ENCODE peak calls at places on chromosomes 13 and 19, in six cellular contexts. L is GM06990, Q is lower lobe of right lung, T is progenitor cell of endocrine pancreas, D is AG04450, G is body of pancreas. Y is an unnamed sample.

GRCh38 chr19:13876834-13877233 is at the start of gene NANOS3:
- DNase-seq in L (no peak), Q (no peak), G (no peak), T (no peak), D (no peak), Y (no peak)

GRCh38 chr13:25871389-25872125 is 180.3 kb downstream of the SHISA2 start:
- DNase-seq in L (no peak), G (no peak), D (no peak), Q (no peak), T (no peak), Y (no peak)

GRCh38 chr19:39200066-39200817 is 3.5 kb downstream of the NCCRP1 start:
- DNase-seq in L (no peak), Q (no peak), G (peak), D (no peak), T (no peak), Y (peak)

GRCh38 chr13:95948646-95949045 is 104.6 kb downstream of the UGGT2 start:
- DNase-seq in D (no peak), T (no peak), L (no peak), Q (no peak), G (no peak), Y (no peak)

GRCh38 chr13:46640843-46641242 is 87.9 kb downstream of the LRCH1 start:
- DNase-seq in T (no peak), L (no peak), D (no peak), G (no peak), Q (no peak), Y (no peak)

GRCh38 chr13:43573787-43574562 is 212.8 kb downstream of the ENOX1 start:
- DNase-seq in T (no peak), Q (no peak), G (no peak), L (no peak), D (no peak), Y (no peak)

GRCh38 chr19:11416346-11417052 is 2.6 kb downstream of the RGL3 start:
- DNase-seq in D (no peak), T (no peak), Q (no peak), G (no peak), L (no peak), Y (no peak)

GRCh38 chr19:33419763-33420080 is 46.2 kb downstream of the CEBPG start:
- DNase-seq in D (no peak), G (no peak), Q (no peak), L (no peak), T (no peak), Y (no peak)

GRCh38 chr13:23707674-23708073 is 137.5 kb downstream of the TNFRSF19 start:
- DNase-seq in T (no peak), D (no peak), L (no peak), G (peak), Q (no peak), Y (no peak)

GRCh38 chr19:18109731-18110671 is 12.4 kb downstream of the MAST3 start:
- DNase-seq in D (no peak), L (peak), T (no peak), Q (peak), G (peak), Y (peak)

GRCh38 chr13:111407381-111408131 is 87.1 kb downstream of the TEX29 start:
- DNase-seq in L (no peak), T (no peak), G (peak), D (no peak), Q (no peak), Y (no peak)

GRCh38 chr13:98530236-98530635 is 46.7 kb downstream of the STK24 start:
- DNase-seq in T (no peak), D (no peak), Q (no peak), G (no peak), L (no peak), Y (no peak)

GRCh38 chr13:114108894-114109293 is 23.5 kb downstream of the RASA3 start:
- DNase-seq in L (no peak), Q (peak), G (no peak), D (no peak), T (no peak), Y (no peak)

GRCh38 chr19:43820098-43820860 is 6.8 kb upstream of the ZNF283 start:
- DNase-seq in D (peak), T (no peak), Q (peak), G (peak), L (no peak), Y (peak)

GRCh38 chr19:9309974-9310446 is 372 bp upstream of the ZNF699 start:
- DNase-seq in T (peak), G (peak), D (no peak), Q (peak), L (no peak), Y (peak)

GRCh38 chr13:98549006-98549727 is 27.7 kb downstream of the STK24 start:
- DNase-seq in L (no peak), D (peak), T (no peak), G (no peak), Q (no peak), Y (no peak)

GRCh38 chr13:99758465-99759162 is 213.0 kb downstream of the ZIC5 start:
- DNase-seq in L (no peak), D (no peak), G (no peak), Q (no peak), T (no peak), Y (no peak)

GRCh38 chr19:43553656-43554055 is 20.7 kb downstream of the ZNF575 start:
- DNase-seq in Q (no peak), D (no peak), T (no peak), L (no peak), G (no peak), Y (no peak)

GRCh38 chr13:77829963-77830362 is 88.7 kb downstream of the EDNRB start:
- DNase-seq in G (no peak), D (no peak), Q (no peak), L (no peak), T (no peak), Y (no peak)

GRCh38 chr19:38298841-38299680 is 5.0 kb upstream of the C19orf33 start:
- DNase-seq in T (no peak), L (no peak), D (peak), G (no peak), Q (no peak), Y (no peak)

GRCh38 chr13:74423434-74423833 is 289.2 kb upstream of the KLF12 start:
- DNase-seq in T (no peak), L (no peak), Q (no peak), D (no peak), G (no peak), Y (no peak)

GRCh38 chr19:45771331-45771933 is 2.4 kb upstream of the SIX5 start:
- DNase-seq in D (no peak), Q (no peak), L (no peak), G (peak), T (no peak), Y (no peak)

GRCh38 chr13:20387441-20387971 is 138.2 kb downstream of the CRYL1 start:
- DNase-seq in G (no peak), D (peak), T (no peak), L (no peak), Q (no peak), Y (no peak)

GRCh38 chr19:46660601-46661019 is 372 bp downstream of the DACT3 start:
- DNase-seq in G (no peak), Q (no peak), L (no peak), T (no peak), D (no peak), Y (no peak)

GRCh38 chr19:29680447-29680846 is 15.2 kb downstream of the PLEKHF1 start:
- DNase-seq in Q (peak), L (peak), T (no peak), D (no peak), G (no peak), Y (peak)

GRCh38 chr13:39855236-39855635 is 199.8 kb downstream of the COG6 start:
- DNase-seq in L (no peak), Q (no peak), T (no peak), D (no peak), G (no peak), Y (no peak)

GRCh38 chr19:28874742-28875141 is 338.2 kb downstream of the UQCRFS1 start:
- DNase-seq in G (no peak), Q (no peak), L (no peak), T (no peak), D (no peak), Y (no peak)

GRCh38 chr13:51000576-51001260 is 91.1 kb downstream of the RNASEH2B start:
- DNase-seq in T (no peak), D (peak), G (peak), Q (no peak), L (no peak), Y (no peak)

GRCh38 chr13:50587839-50588373 is 255.6 kb downstream of the DLEU7 start:
- DNase-seq in L (no peak), Q (no peak), T (no peak), G (no peak), D (no peak), Y (no peak)

GRCh38 chr13:45564108-45564507 is 51.4 kb downstream of the ERICH6B start:
- DNase-seq in L (no peak), D (peak), G (no peak), Q (no peak), T (no peak), Y (no peak)

GRCh38 chr13:30704596-30704995 is 30.7 kb upstream of the ALOX5AP start:
- DNase-seq in Q (no peak), G (no peak), T (no peak), D (no peak), L (no peak), Y (no peak)

GRCh38 chr19:15488489-15489226 is 9.4 kb upstream of the PGLYRP2 start:
- DNase-seq in D (no peak), T (no peak), Q (no peak), G (no peak), L (no peak), Y (no peak)

GRCh38 chr13:50518791-50519201 is 324.7 kb downstream of the DLEU7 start:
- DNase-seq in Q (no peak), D (peak), T (no peak), L (no peak), G (no peak), Y (no peak)

DNA sequence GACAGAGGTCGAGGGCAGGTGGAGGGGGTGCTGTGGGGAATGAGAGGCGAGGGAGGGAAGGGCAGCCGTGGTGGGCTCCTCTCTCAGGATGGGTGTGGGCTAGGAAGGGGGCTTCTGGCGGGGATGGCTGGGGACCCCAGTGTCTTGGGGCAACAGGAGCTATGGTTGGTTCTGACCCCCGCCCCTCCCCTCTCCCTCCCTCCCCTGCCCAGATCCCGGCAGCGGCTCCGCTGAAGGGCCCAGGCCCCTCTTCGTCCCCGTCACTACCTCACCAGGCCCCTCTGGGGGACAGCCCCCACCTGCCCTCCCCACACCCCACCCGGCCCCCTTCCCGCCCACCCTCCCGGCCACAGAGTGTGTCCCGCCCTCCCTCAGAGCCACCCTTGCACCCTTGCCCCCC is 19.3 kb upstream of the EHD2 start:
- DNase-seq in T (no peak), L (no peak), Q (no peak), D (no peak), G (no peak), Y (no peak)
- TF ChIP-seq CTCF in T (no peak), L (no peak), Q (no peak), D (no peak), G (no peak), Y (no peak)

GRCh38 chr13:75803175-75803611 is 167.1 kb downstream of the LMO7 start:
- DNase-seq in Q (no peak), L (no peak), T (no peak), D (no peak), G (peak), Y (no peak)

GRCh38 chr13:75798353-75799245 is 162.5 kb downstream of the LMO7 start:
- DNase-seq in Q (no peak), D (no peak), T (no peak), G (no peak), L (peak), Y (no peak)

GRCh38 chr13:75802161-75802560 is 166.0 kb downstream of the LMO7 start:
- DNase-seq in T (no peak), G (no peak), Q (no peak), D (no peak), L (no peak), Y (no peak)

GRCh38 chr13:75801388-75801787 is 165.3 kb downstream of the LMO7 start:
- DNase-seq in Q (no peak), D (no peak), T (no peak), G (no peak), L (no peak), Y (no peak)

GRCh38 chr13:75800545-75800944 is 164.4 kb downstream of the LMO7 start:
- DNase-seq in D (no peak), Q (no peak), T (no peak), G (no peak), L (no peak), Y (no peak)
- TF ChIP-seq CTCF in D (no peak), Q (no peak), T (no peak), G (no peak), L (no peak), Y (no peak)

GRCh38 chr13:37806666-37807065 is 62.9 kb downstream of the TRPC4 start:
- DNase-seq in Q (no peak), D (no peak), L (no peak), T (no peak), G (no peak), Y (no peak)
- TF ChIP-seq CTCF in Q (no peak), D (no peak), L (no peak), T (no peak), G (no peak), Y (no peak)

DNA sequence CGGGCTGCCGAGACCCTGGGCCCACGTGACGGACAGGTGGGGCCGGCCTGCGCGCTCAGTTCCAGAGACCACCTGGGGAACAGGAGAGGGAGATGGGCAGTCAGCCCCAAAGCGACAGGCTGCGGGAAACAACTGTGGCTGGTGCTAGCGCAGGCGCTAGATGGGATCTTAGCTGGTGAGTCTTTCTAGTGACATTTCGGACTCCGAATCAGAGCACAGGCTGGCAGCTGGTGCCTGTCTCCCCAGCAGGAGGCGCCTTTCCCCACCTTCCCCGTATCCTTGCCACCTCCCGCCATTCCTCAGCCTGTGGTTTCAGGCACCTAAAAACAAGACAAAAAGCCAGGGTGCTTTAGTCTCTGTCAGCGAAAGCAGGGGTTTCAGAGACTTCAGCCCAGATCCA is 19.4 kb upstream of the RANBP3 start:
- DNase-seq in Q (no peak), L (no peak), T (no peak), D (no peak), G (no peak), Y (no peak)
- TF ChIP-seq CTCF in Q (no peak), L (no peak), T (peak), D (peak), G (no peak), Y (no peak)

Y was measured in GM13976.